ENCODE peak calls at places on chromosomes 5 and 9, in six cellular contexts. One of them, this sample, is unnamed.

GRCh38 chr5:179805529-179806249 is 977 bp downstream of the MGAT4B start:
- DNase-seq in activated CD4-positive, CD25-positive, alpha-beta regulatory T cell treated with anti-CD3 and anti-CD28 coated beads, Interleukin-2, amount 50 U/mL, for 72 hours: peak
- DNase-seq in astrocyte: no peak
- DNase-seq in activated CD8-positive, alpha-beta memory T cell treated with anti-CD3 and anti-CD28 coated beads, Interleukin-2, amount 50 U/mL, for 4 hours: no peak
- DNase-seq in fibroblast of pulmonary artery: no peak
- DNase-seq in T-helper 9 cell: no peak
- DNase-seq in this sample: no peak

GRCh38 chr9:108876425-108876824 is 14.4 kb downstream of the ACTL7A start:
- DNase-seq in activated CD4-positive, CD25-positive, alpha-beta regulatory T cell treated with anti-CD3 and anti-CD28 coated beads, Interleukin-2, amount 50 U/mL, for 72 hours: no peak
- DNase-seq in astrocyte: no peak
- DNase-seq in activated CD8-positive, alpha-beta memory T cell treated with anti-CD3 and anti-CD28 coated beads, Interleukin-2, amount 50 U/mL, for 4 hours: no peak
- DNase-seq in fibroblast of pulmonary artery: no peak
- DNase-seq in T-helper 9 cell: no peak
- DNase-seq in this sample: no peak

GRCh38 chr9:129881547-129882324 is 46.5 kb downstream of the USP20 start:
- DNase-seq in activated CD4-positive, CD25-positive, alpha-beta regulatory T cell treated with anti-CD3 and anti-CD28 coated beads, Interleukin-2, amount 50 U/mL, for 72 hours: no peak
- DNase-seq in astrocyte: no peak
- DNase-seq in activated CD8-positive, alpha-beta memory T cell treated with anti-CD3 and anti-CD28 coated beads, Interleukin-2, amount 50 U/mL, for 4 hours: no peak
- DNase-seq in fibroblast of pulmonary artery: no peak
- DNase-seq in T-helper 9 cell: no peak
- DNase-seq in this sample: no peak

GRCh38 chr5:173016621-173017046 is 33.1 kb downstream of the ATP6V0E1 start:
- DNase-seq in activated CD4-positive, CD25-positive, alpha-beta regulatory T cell treated with anti-CD3 and anti-CD28 coated beads, Interleukin-2, amount 50 U/mL, for 72 hours: no peak
- DNase-seq in astrocyte: peak
- DNase-seq in activated CD8-positive, alpha-beta memory T cell treated with anti-CD3 and anti-CD28 coated beads, Interleukin-2, amount 50 U/mL, for 4 hours: no peak
- DNase-seq in fibroblast of pulmonary artery: peak
- DNase-seq in T-helper 9 cell: no peak
- DNase-seq in this sample: no peak

GRCh38 chr9:123925161-123925560 is 4.8 kb downstream of the DENND1A start:
- DNase-seq in activated CD4-positive, CD25-positive, alpha-beta regulatory T cell treated with anti-CD3 and anti-CD28 coated beads, Interleukin-2, amount 50 U/mL, for 72 hours: no peak
- DNase-seq in astrocyte: no peak
- DNase-seq in activated CD8-positive, alpha-beta memory T cell treated with anti-CD3 and anti-CD28 coated beads, Interleukin-2, amount 50 U/mL, for 4 hours: no peak
- DNase-seq in fibroblast of pulmonary artery: no peak
- DNase-seq in T-helper 9 cell: no peak
- DNase-seq in this sample: no peak

GRCh38 chr5:127586811-127587210 is 62.1 kb upstream of the CTXN3 start:
- DNase-seq in activated CD4-positive, CD25-positive, alpha-beta regulatory T cell treated with anti-CD3 and anti-CD28 coated beads, Interleukin-2, amount 50 U/mL, for 72 hours: no peak
- DNase-seq in astrocyte: no peak
- DNase-seq in activated CD8-positive, alpha-beta memory T cell treated with anti-CD3 and anti-CD28 coated beads, Interleukin-2, amount 50 U/mL, for 4 hours: no peak
- DNase-seq in fibroblast of pulmonary artery: no peak
- DNase-seq in T-helper 9 cell: no peak
- DNase-seq in this sample: no peak

GRCh38 chr9:76773051-76773450 is 8.8 kb downstream of the PCA3 start:
- DNase-seq in activated CD4-positive, CD25-positive, alpha-beta regulatory T cell treated with anti-CD3 and anti-CD28 coated beads, Interleukin-2, amount 50 U/mL, for 72 hours: no peak
- DNase-seq in astrocyte: peak
- DNase-seq in activated CD8-positive, alpha-beta memory T cell treated with anti-CD3 and anti-CD28 coated beads, Interleukin-2, amount 50 U/mL, for 4 hours: no peak
- DNase-seq in fibroblast of pulmonary artery: peak
- DNase-seq in T-helper 9 cell: no peak
- DNase-seq in this sample: no peak

GRCh38 chr5:136062563-136063274 is 33.9 kb downstream of the TGFBI start:
- DNase-seq in activated CD4-positive, CD25-positive, alpha-beta regulatory T cell treated with anti-CD3 and anti-CD28 coated beads, Interleukin-2, amount 50 U/mL, for 72 hours: no peak
- DNase-seq in astrocyte: no peak
- DNase-seq in activated CD8-positive, alpha-beta memory T cell treated with anti-CD3 and anti-CD28 coated beads, Interleukin-2, amount 50 U/mL, for 4 hours: no peak
- DNase-seq in fibroblast of pulmonary artery: peak
- DNase-seq in T-helper 9 cell: no peak
- DNase-seq in this sample: no peak

GRCh38 chr9:1208185-1208584 is 158.0 kb downstream of the DMRT2 start:
- DNase-seq in activated CD4-positive, CD25-positive, alpha-beta regulatory T cell treated with anti-CD3 and anti-CD28 coated beads, Interleukin-2, amount 50 U/mL, for 72 hours: no peak
- DNase-seq in astrocyte: peak
- DNase-seq in activated CD8-positive, alpha-beta memory T cell treated with anti-CD3 and anti-CD28 coated beads, Interleukin-2, amount 50 U/mL, for 4 hours: no peak
- DNase-seq in fibroblast of pulmonary artery: peak
- DNase-seq in T-helper 9 cell: no peak
- DNase-seq in this sample: no peak